ENCODE peak calls at places on chromosomes 13 and 19, in eight cellular contexts. X is retina; K is RWPE1; E is iPS-NIHi11; V is stimulated activated CD4-positive, alpha-beta T cell treated with anti-CD3 and anti-CD28 coated beads, TNF-alpha, amount 100 ng/mL, for 1 hour; Y is activated T-cell treated with anti-CD3 and anti-CD28 coated beads for 1 hour; T is neural crest cell; S is endothelial cell. C is an unnamed sample.

GRCh38 chr13:33611016-33611805 is 206.7 kb upstream of the RFC3 start:
- DNase-seq in X (peak), K (no peak), E (peak), V (no peak), Y (no peak), T (peak), S (no peak), C (peak)

GRCh38 chr13:23087884-23088283 is 92.9 kb upstream of the SGCG start:
- DNase-seq in X (no peak), K (peak), E (peak), V (no peak), Y (no peak), T (peak), S (peak), C (peak)

GRCh38 chr13:31014461-31014860 is 82.0 kb downstream of the TEX26 start:
- DNase-seq in X (no peak), K (no peak), E (no peak), V (no peak), Y (no peak), T (no peak), S (no peak), C (no peak)

GRCh38 chr19:9406798-9407352 is 28.5 kb downstream of the ZNF266 start:
- DNase-seq in X (peak), K (peak), E (peak), V (peak), Y (peak), T (no peak), S (no peak), C (peak)

GRCh38 chr13:44413095-44413494 is 39.5 kb downstream of the SERP2 start:
- DNase-seq in X (no peak), K (no peak), E (no peak), V (no peak), Y (no peak), T (no peak), S (no peak), C (peak)

GRCh38 chr13:98672947-98673545 is 79.4 kb downstream of the SLC15A1 start:
- DNase-seq in X (peak), K (peak), E (peak), V (peak), Y (peak), T (peak), S (peak), C (peak)

GRCh38 chr19:40778865-40779284 is 828 bp downstream of the RAB4B start:
- DNase-seq in X (no peak), K (peak), E (no peak), V (no peak), Y (no peak), T (no peak), S (no peak), C (no peak)

GRCh38 chr13:20381401-20381800 is 144.3 kb downstream of the CRYL1 start:
- DNase-seq in X (no peak), K (no peak), E (no peak), V (no peak), Y (no peak), T (no peak), S (no peak), C (no peak)

GRCh38 chr13:51721485-51721884 is 82.5 kb downstream of the DHRS12 start:
- DNase-seq in X (no peak), K (no peak), E (no peak), V (no peak), Y (no peak), T (no peak), S (no peak), C (no peak)

GRCh38 chr19:46859637-46860124 is 1.1 kb upstream of the ARHGAP35 start:
- DNase-seq in X (no peak), K (no peak), E (no peak), V (no peak), Y (no peak), T (no peak), S (no peak), C (no peak)

GRCh38 chr13:109964164-109964563 is 177.8 kb upstream of the IRS2 start:
- DNase-seq in X (no peak), K (no peak), E (no peak), V (no peak), Y (no peak), T (no peak), S (no peak), C (no peak)

GRCh38 chr13:111865046-111865445 is 201.9 kb upstream of the SOX1 start:
- DNase-seq in X (no peak), K (no peak), E (no peak), V (no peak), Y (no peak), T (no peak), S (no peak), C (no peak)

GRCh38 chr13:68304287-68304893 is 1074.3 kb upstream of the PCDH9 start:
- DNase-seq in X (peak), K (peak), E (peak), V (no peak), Y (no peak), T (no peak), S (peak), C (peak)

GRCh38 chr19:8302357-8302691 is 5.8 kb downstream of the CD320 start:
- DNase-seq in X (no peak), K (no peak), E (no peak), V (no peak), Y (no peak), T (peak), S (peak), C (no peak)

GRCh38 chr13:64958106-64958505 is 2272.0 kb downstream of the PCDH9 start:
- DNase-seq in X (no peak), K (no peak), E (no peak), V (no peak), Y (no peak), T (no peak), S (no peak), C (no peak)

GRCh38 chr19:42495663-42496062 is 32.6 kb downstream of the CEACAM1 start:
- DNase-seq in X (no peak), K (no peak), E (no peak), V (no peak), Y (no peak), T (no peak), S (no peak), C (no peak)

GRCh38 chr13:34128661-34129060 is 310.7 kb downstream of the RFC3 start:
- DNase-seq in X (no peak), K (no peak), E (no peak), V (no peak), Y (no peak), T (no peak), S (no peak), C (no peak)

GRCh38 chr19:31976775-31977536 is 368.5 kb upstream of the ZNF507 start:
- DNase-seq in X (no peak), K (no peak), E (no peak), V (no peak), Y (no peak), T (no peak), S (no peak), C (no peak)

GRCh38 chr19:17406039-17406886 is 833 bp upstream of the BST2 start:
- DNase-seq in X (no peak), K (no peak), E (no peak), V (no peak), Y (no peak), T (no peak), S (no peak), C (no peak)

GRCh38 chr19:33368074-33368864 is 5.2 kb upstream of the CEBPG start:
- DNase-seq in X (no peak), K (peak), E (no peak), V (no peak), Y (no peak), T (no peak), S (no peak), C (peak)

GRCh38 chr19:45717983-45718650 is 12.6 kb downstream of the FBXO46 start:
- DNase-seq in X (no peak), K (no peak), E (peak), V (no peak), Y (no peak), T (no peak), S (no peak), C (peak)

GRCh38 chr13:27309967-27310598 is 39.5 kb downstream of the RASL11A start:
- DNase-seq in X (no peak), K (no peak), E (no peak), V (no peak), Y (no peak), T (no peak), S (no peak), C (no peak)

GRCh38 chr19:39514840-39515550 is at the start of gene SELENOV:
- DNase-seq in X (peak), K (no peak), E (peak), V (no peak), Y (no peak), T (peak), S (peak), C (peak)

GRCh38 chr13:52599037-52599852 is 43.0 kb upstream of the HNRNPA1L2 start:
- DNase-seq in X (no peak), K (peak), E (no peak), V (no peak), Y (no peak), T (no peak), S (peak), C (no peak)